ENCODE peak calls at places on chromosomes 12 and 14, in nine cellular contexts. Q, N, L, J, R, U, W, V and C are unnamed samples.

GRCh38 chr14:50362791-50363733 is 33.6 kb downstream of the CDKL1 start:
- DNase-seq in Q (no peak), N (no peak), L (peak; percentile 37), J (no peak), R (no peak), U (peak; percentile 14), W (no peak), V (no peak), C (no peak)

GRCh38 chr12:110582286-110583136 is 607 bp downstream of the PPTC7 start:
- DNase-seq in Q (peak; percentile 48), N (peak; percentile 73), L (peak; percentile 73), J (no peak), R (peak; percentile 52), U (peak; percentile 33), W (peak; percentile 82), V (peak; percentile 57), C (peak; percentile 59)

GRCh38 chr12:59600174-59600573 is 4.3 kb downstream of the SLC16A7 start:
- DNase-seq in Q (no peak), N (no peak), L (no peak), J (no peak), R (no peak), U (peak; percentile 8), W (no peak), V (no peak), C (no peak)

GRCh38 chr12:20188930-20189653 is 179.2 kb upstream of the PDE3A start:
- DNase-seq in Q (peak; percentile 72), N (no peak), L (no peak), J (no peak), R (no peak), U (no peak), W (no peak), V (no peak), C (no peak)

GRCh38 chr14:72892103-72892878 is 1.6 kb downstream of the DPF3 start:
- DNase-seq in Q (no peak), N (peak; percentile 13), L (peak; percentile 14), J (no peak), R (peak; percentile 46), U (peak; percentile 43), W (no peak), V (no peak), C (peak; percentile 18)

GRCh38 chr14:62039871-62040270 is 277.7 kb downstream of the SNAPC1 start:
- DNase-seq in Q (no peak), N (no peak), L (no peak), J (no peak), R (no peak), U (peak; percentile 26), W (no peak), V (no peak), C (no peak)

GRCh38 chr14:63179383-63179782 is 24.9 kb upstream of the RHOJ start:
- DNase-seq in Q (no peak), N (no peak), L (no peak), J (no peak), R (no peak), U (no peak), W (no peak), V (peak; percentile 57), C (no peak)

GRCh38 chr12:104641862-104642261 is 185.1 kb downstream of the CHST11 start:
- DNase-seq in Q (no peak), N (no peak), L (no peak), J (no peak), R (no peak), U (no peak), W (no peak), V (no peak), C (no peak)

GRCh38 chr12:48183876-48184548 is 568 bp downstream of the CCDC184 start:
- DNase-seq in Q (no peak), N (peak; percentile 4), L (no peak), J (no peak), R (no peak), U (no peak), W (no peak), V (no peak), C (no peak)

GRCh38 chr12:119176267-119177055 is 2.3 kb upstream of the HSPB8 start:
- DNase-seq in Q (peak; percentile 74), N (no peak), L (no peak), J (peak; percentile 45), R (peak; percentile 95), U (peak; percentile 95), W (peak; percentile 99), V (peak; percentile 83), C (peak; percentile 93)

GRCh38 chr14:91892918-91893527 is 25.7 kb upstream of the TC2N start:
- DNase-seq in Q (no peak), N (no peak), L (no peak), J (no peak), R (no peak), U (no peak), W (peak; percentile 39), V (no peak), C (peak; percentile 20)

GRCh38 chr14:53034688-53035087 is 83.8 kb upstream of the FERMT2 start:
- DNase-seq in Q (no peak), N (no peak), L (no peak), J (no peak), R (peak; percentile 3), U (no peak), W (no peak), V (no peak), C (no peak)

DNA sequence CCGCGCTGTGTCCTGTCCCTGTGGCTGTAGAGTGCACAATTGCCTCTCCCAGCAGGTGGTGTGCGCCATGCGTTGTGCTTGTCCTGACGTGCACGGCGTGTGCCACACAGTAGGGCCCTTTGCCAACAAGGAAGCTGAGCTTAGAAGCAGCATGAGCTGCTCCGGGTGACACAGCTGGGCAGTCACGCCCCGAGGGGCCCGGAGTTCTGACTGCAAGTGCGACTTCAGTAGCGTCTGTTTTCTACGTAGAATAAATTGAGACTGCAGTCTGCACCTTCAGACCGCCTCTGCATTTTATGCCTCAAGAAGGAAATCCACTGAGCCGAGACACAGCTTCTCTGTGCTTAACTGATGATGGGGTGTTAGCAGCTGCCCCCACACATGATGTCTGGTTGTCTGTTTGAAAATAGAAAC is 81.6 kb downstream of the ADGRD1 start:
- DNase-seq in Q (no peak), N (no peak), L (no peak), J (no peak), R (no peak), U (no peak), W (no peak), V (peak; percentile 37), C (no peak)
- H3K4me3 ChIP-seq in Q (no peak overlapping the region), N (no peak overlapping the region), L (no peak overlapping the region), J (no peak overlapping the region), R (no peak overlapping the region), U (no peak overlapping the region), W (no peak overlapping the region), V (no peak overlapping the region), C (no peak overlapping the region)

GRCh38 chr12:117865505-117865904 is 103.3 kb downstream of the KSR2 start:
- DNase-seq in Q (no peak), N (no peak), L (no peak), J (no peak), R (no peak), U (no peak), W (no peak), V (no peak), C (no peak)

GRCh38 chr12:117860111-117860510 is 108.7 kb downstream of the KSR2 start:
- DNase-seq in Q (no peak), N (no peak), L (no peak), J (no peak), R (no peak), U (no peak), W (no peak), V (no peak), C (no peak)

GRCh38 chr12:117867348-117867747 is 101.4 kb downstream of the KSR2 start:
- DNase-seq in Q (no peak), N (no peak), L (no peak), J (no peak), R (no peak), U (no peak), W (peak; percentile 13), V (no peak), C (no peak)

GRCh38 chr12:117861691-117862090 is 107.1 kb downstream of the KSR2 start:
- DNase-seq in Q (no peak), N (no peak), L (no peak), J (no peak), R (no peak), U (no peak), W (no peak), V (no peak), C (no peak)

DNA sequence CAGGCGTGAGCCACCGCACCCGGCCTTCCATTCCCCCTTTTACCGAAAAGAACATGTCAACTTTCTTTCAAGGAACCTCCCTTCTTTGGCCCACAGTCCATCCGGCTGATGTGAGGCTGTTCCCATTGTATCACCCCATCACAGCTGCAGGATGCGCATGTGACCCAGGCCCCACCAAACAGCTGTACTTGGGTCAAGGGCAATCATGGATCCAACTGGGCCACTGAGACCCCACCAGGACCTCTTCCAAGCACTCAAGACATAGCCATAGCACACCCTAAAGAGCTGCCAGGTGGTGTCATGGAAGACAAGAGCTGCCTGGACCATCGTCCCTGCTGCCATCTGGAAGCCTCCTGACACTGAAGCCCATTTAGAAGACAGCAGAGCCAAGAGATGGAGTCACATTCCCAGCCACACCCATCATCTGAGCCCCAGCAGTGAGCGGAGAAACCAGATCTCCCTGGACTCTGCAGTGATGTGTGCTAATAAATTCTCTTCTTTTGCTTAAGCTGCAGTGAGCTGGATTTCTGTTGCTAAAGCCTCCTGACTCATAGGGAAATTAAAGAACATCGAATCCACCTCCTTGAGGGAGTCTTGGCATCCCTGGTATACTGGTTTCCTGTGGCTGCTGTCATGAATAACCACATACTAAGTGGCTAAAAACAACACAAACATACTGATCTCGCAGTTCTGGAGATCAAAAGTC is 105.6 kb downstream of the KSR2 start:
- DNase-seq in Q (no peak), N (no peak), L (no peak), J (no peak), R (peak; percentile 16), U (no peak), W (no peak), V (no peak), C (peak; percentile 72)
- H3K9me3 ChIP-seq in Q (peaks cover 3% of the 10 kb centered on the region), N (no peaks in the 10 kb centered on the region), L (no peaks in the 10 kb centered on the region), J (no peaks in the 10 kb centered on the region), R (no peaks in the 10 kb centered on the region), U (no peaks in the 10 kb centered on the region), W (no peaks in the 10 kb centered on the region), V (no peaks in the 10 kb centered on the region), C (no peaks in the 10 kb centered on the region)

DNA sequence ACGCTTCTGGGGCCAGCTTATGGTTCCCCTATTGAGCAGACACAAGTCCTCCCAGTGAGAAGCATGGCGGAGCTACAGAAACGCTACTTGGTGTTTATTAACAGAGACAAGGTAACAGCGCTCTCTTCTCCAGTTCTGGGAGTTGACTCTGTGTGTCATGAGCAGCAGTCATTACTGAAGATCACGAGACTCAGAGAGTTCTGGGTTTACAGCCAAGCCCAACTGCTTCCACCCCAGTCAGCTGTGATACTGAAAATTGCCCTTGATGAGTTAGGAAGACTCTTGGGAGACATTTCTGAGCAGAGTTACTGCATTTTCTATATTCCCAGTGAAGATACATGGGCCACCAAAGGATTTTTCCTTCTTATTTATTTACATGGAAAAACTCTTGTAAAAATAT is 48.6 kb downstream of the CFAP251 start:
- DNase-seq in Q (no peak), N (no peak), L (no peak), J (no peak), R (no peak), U (no peak), W (no peak), V (no peak), C (no peak)
- H3K4me3 ChIP-seq in Q (no peak overlapping the region), N (no peak overlapping the region), L (no peak overlapping the region), J (no peak overlapping the region), R (no peak overlapping the region), U (no peak overlapping the region), W (no peak overlapping the region), V (no peak overlapping the region), C (no peak overlapping the region)

DNA sequence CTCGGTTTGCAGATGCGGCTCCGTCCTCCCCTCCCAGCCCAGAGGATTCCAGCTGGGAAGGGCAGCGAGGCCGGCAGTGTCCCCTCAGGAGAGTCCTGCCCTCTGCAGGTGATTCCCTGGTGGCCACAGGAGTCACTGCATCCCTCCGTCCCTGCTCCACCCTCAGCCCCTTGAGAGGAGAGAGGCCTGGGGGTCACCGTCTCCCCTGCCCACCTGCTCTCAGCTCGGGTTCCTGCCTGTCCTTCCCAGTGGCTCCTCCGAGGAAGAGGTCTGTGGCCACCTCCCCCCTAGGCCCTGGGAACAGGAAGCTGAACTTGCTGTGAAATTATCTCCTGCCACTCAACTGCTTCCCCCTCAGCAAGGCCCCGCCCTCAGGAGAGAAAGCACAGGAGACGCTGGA is 12.9 kb upstream of the GALNT9 start:
- DNase-seq in Q (no peak), N (no peak), L (no peak), J (no peak), R (no peak), U (no peak), W (no peak), V (no peak), C (no peak)
- H3K9me3 ChIP-seq in Q (no peaks in the 10 kb centered on the region), N (no peaks in the 10 kb centered on the region), L (no peaks in the 10 kb centered on the region), J (peaks cover 7% of the 10 kb centered on the region), R (peaks cover 3% of the 10 kb centered on the region), U (peaks cover 26% of the 10 kb centered on the region), W (no peaks in the 10 kb centered on the region), V (no peaks in the 10 kb centered on the region), C (peaks cover 5% of the 10 kb centered on the region)